ENCODE peak calls at places on chromosome 10, in five cellular contexts. One of them, this sample, is unnamed.
A peak's percentile ranks its signal among the peaks of the same experiment; 100 is the strongest.

GRCh38 chr10:78964952-78965633 is 103.7 kb upstream of the ZMIZ1 start:
- DNase-seq in BE2C: peak; percentile 72
- DNase-seq in NB4: peak; percentile 72
- DNase-seq in upper lobe of right lung: peak; percentile 72
- DNase-seq in right lobe of liver: no peak
- DNase-seq in this sample: no peak

GRCh38 chr10:4686644-4686996 is 139.4 kb upstream of the AKR1E2 start:
- DNase-seq in NB4: no peak
- DNase-seq in upper lobe of right lung: no peak
- DNase-seq in BE2C: no peak
- DNase-seq in right lobe of liver: no peak
- DNase-seq in this sample: no peak

GRCh38 chr10:69090687-69091450 is 3.0 kb downstream of the SRGN start:
- DNase-seq in BE2C: no peak
- DNase-seq in NB4: peak; percentile 54
- DNase-seq in right lobe of liver: no peak
- DNase-seq in upper lobe of right lung: no peak
- DNase-seq in this sample: no peak

GRCh38 chr10:22475857-22476600 is 130.7 kb downstream of the SPAG6 start:
- DNase-seq in right lobe of liver: no peak
- DNase-seq in NB4: peak; percentile 14
- DNase-seq in BE2C: no peak
- DNase-seq in upper lobe of right lung: no peak
- DNase-seq in this sample: peak; percentile 50

GRCh38 chr10:93319096-93319495 is 163.0 kb downstream of the MYOF start:
- DNase-seq in NB4: no peak
- DNase-seq in BE2C: no peak
- DNase-seq in upper lobe of right lung: no peak
- DNase-seq in right lobe of liver: no peak
- DNase-seq in this sample: peak; percentile 53

GRCh38 chr10:92413519-92413918 is 122.6 kb downstream of the MARCHF5 start:
- DNase-seq in right lobe of liver: no peak
- DNase-seq in BE2C: no peak
- DNase-seq in NB4: no peak
- DNase-seq in upper lobe of right lung: no peak
- DNase-seq in this sample: no peak

GRCh38 chr10:65571011-65571570 is 1354.7 kb upstream of the LRRTM3 start:
- DNase-seq in NB4: peak; percentile 65
- DNase-seq in BE2C: peak; percentile 14
- DNase-seq in upper lobe of right lung: no peak
- DNase-seq in right lobe of liver: no peak
- DNase-seq in this sample: no peak

GRCh38 chr10:69061305-69062161 is 26.4 kb upstream of the SRGN start:
- DNase-seq in BE2C: peak; percentile 11
- DNase-seq in right lobe of liver: peak; percentile 66
- DNase-seq in NB4: peak; percentile 99
- DNase-seq in upper lobe of right lung: peak; percentile 73
- DNase-seq in this sample: peak; percentile 70

GRCh38 chr10:76550806-76551205 is 1086.8 kb downstream of the KCNMA1 start:
- DNase-seq in BE2C: no peak
- DNase-seq in upper lobe of right lung: no peak
- DNase-seq in NB4: no peak
- DNase-seq in right lobe of liver: no peak
- DNase-seq in this sample: no peak

GRCh38 chr10:31341552-31341951 is 22.5 kb downstream of the ZEB1 start:
- DNase-seq in NB4: no peak
- DNase-seq in right lobe of liver: no peak
- DNase-seq in BE2C: no peak
- DNase-seq in upper lobe of right lung: no peak
- DNase-seq in this sample: peak; percentile 13

GRCh38 chr10:11388996-11389395 is 222.5 kb downstream of the USP6NL start:
- DNase-seq in right lobe of liver: no peak
- DNase-seq in upper lobe of right lung: no peak
- DNase-seq in BE2C: no peak
- DNase-seq in NB4: no peak
- DNase-seq in this sample: no peak

GRCh38 chr10:623477-624311 is 65.8 kb downstream of the DIP2C start:
- DNase-seq in upper lobe of right lung: no peak
- DNase-seq in NB4: no peak
- DNase-seq in BE2C: no peak
- DNase-seq in right lobe of liver: no peak
- DNase-seq in this sample: no peak

GRCh38 chr10:120460776-120461175 is 3.7 kb downstream of the PLPP4 start:
- DNase-seq in NB4: no peak
- DNase-seq in upper lobe of right lung: no peak
- DNase-seq in BE2C: no peak
- DNase-seq in right lobe of liver: no peak
- DNase-seq in this sample: no peak

GRCh38 chr10:14839305-14839695 is 1.2 kb downstream of the HSPA14 start:
- DNase-seq in upper lobe of right lung: no peak
- DNase-seq in right lobe of liver: no peak
- DNase-seq in BE2C: peak; percentile 11
- DNase-seq in NB4: peak; percentile 26
- DNase-seq in this sample: peak; percentile 22

GRCh38 chr10:68231106-68231901 is 609 bp downstream of the ATOH7 start:
- DNase-seq in upper lobe of right lung: peak; percentile 82
- DNase-seq in right lobe of liver: peak; percentile 69
- DNase-seq in BE2C: peak; percentile 79
- DNase-seq in NB4: peak; percentile 88
- DNase-seq in this sample: peak; percentile 79

GRCh38 chr10:108582387-108582786 is 1340.9 kb downstream of the XPNPEP1 start:
- DNase-seq in upper lobe of right lung: no peak
- DNase-seq in BE2C: no peak
- DNase-seq in NB4: no peak
- DNase-seq in right lobe of liver: peak; percentile 66
- DNase-seq in this sample: no peak

GRCh38 chr10:94992811-94993210 is 54.4 kb downstream of the CYP2C9 start:
- DNase-seq in right lobe of liver: no peak
- DNase-seq in BE2C: no peak
- DNase-seq in upper lobe of right lung: no peak
- DNase-seq in NB4: no peak
- DNase-seq in this sample: no peak

GRCh38 chr10:93376372-93377296 is 105.5 kb downstream of the MYOF start:
- DNase-seq in NB4: peak; percentile 84
- DNase-seq in upper lobe of right lung: peak; percentile 65
- DNase-seq in BE2C: peak; percentile 37
- DNase-seq in right lobe of liver: no peak
- DNase-seq in this sample: peak; percentile 79

GRCh38 chr10:119270893-119271361 is 63.6 kb downstream of the GRK5 start:
- DNase-seq in BE2C: no peak
- DNase-seq in NB4: peak; percentile 90
- DNase-seq in upper lobe of right lung: peak; percentile 90
- DNase-seq in right lobe of liver: peak; percentile 83
- DNase-seq in this sample: peak; percentile 90

GRCh38 chr10:28393956-28394568 is 91.2 kb upstream of the MPP7 start:
- DNase-seq in right lobe of liver: peak; percentile 70
- DNase-seq in NB4: peak; percentile 58
- DNase-seq in BE2C: peak; percentile 52
- DNase-seq in upper lobe of right lung: peak; percentile 68
- DNase-seq in this sample: peak; percentile 69

GRCh38 chr10:106708521-106708920 is 456.0 kb downstream of the SORCS1 start:
- DNase-seq in upper lobe of right lung: no peak
- DNase-seq in BE2C: no peak
- DNase-seq in right lobe of liver: no peak
- DNase-seq in NB4: no peak
- DNase-seq in this sample: no peak

GRCh38 chr10:4851846-4852245 is 25.8 kb downstream of the AKR1E2 start:
- DNase-seq in NB4: no peak
- DNase-seq in right lobe of liver: peak; percentile 96
- DNase-seq in upper lobe of right lung: no peak
- DNase-seq in BE2C: no peak
- DNase-seq in this sample: no peak

GRCh38 chr10:44963772-44964633 is 4.4 kb downstream of the RASSF4 start:
- DNase-seq in NB4: no peak
- DNase-seq in upper lobe of right lung: peak; percentile 90
- DNase-seq in BE2C: peak; percentile 28
- DNase-seq in right lobe of liver: peak; percentile 80
- DNase-seq in this sample: peak; percentile 54

GRCh38 chr10:114541081-114541833 is 116.8 kb downstream of the ABLIM1 start:
- DNase-seq in BE2C: no peak
- DNase-seq in upper lobe of right lung: no peak
- DNase-seq in NB4: no peak
- DNase-seq in right lobe of liver: no peak
- DNase-seq in this sample: peak; percentile 42

GRCh38 chr10:73075829-73076228 is 20.8 kb downstream of the P4HA1 start:
- DNase-seq in right lobe of liver: no peak
- DNase-seq in BE2C: no peak
- DNase-seq in NB4: no peak
- DNase-seq in upper lobe of right lung: no peak
- DNase-seq in this sample: no peak

GRCh38 chr10:73073627-73074026 is 23.0 kb downstream of the P4HA1 start:
- DNase-seq in BE2C: no peak
- DNase-seq in right lobe of liver: no peak
- DNase-seq in NB4: no peak
- DNase-seq in upper lobe of right lung: no peak
- DNase-seq in this sample: no peak

GRCh38 chr10:73079779-73080178 is 16.9 kb downstream of the P4HA1 start:
- DNase-seq in NB4: no peak
- DNase-seq in right lobe of liver: no peak
- DNase-seq in BE2C: no peak
- DNase-seq in upper lobe of right lung: no peak
- DNase-seq in this sample: peak; percentile 82

DNA sequence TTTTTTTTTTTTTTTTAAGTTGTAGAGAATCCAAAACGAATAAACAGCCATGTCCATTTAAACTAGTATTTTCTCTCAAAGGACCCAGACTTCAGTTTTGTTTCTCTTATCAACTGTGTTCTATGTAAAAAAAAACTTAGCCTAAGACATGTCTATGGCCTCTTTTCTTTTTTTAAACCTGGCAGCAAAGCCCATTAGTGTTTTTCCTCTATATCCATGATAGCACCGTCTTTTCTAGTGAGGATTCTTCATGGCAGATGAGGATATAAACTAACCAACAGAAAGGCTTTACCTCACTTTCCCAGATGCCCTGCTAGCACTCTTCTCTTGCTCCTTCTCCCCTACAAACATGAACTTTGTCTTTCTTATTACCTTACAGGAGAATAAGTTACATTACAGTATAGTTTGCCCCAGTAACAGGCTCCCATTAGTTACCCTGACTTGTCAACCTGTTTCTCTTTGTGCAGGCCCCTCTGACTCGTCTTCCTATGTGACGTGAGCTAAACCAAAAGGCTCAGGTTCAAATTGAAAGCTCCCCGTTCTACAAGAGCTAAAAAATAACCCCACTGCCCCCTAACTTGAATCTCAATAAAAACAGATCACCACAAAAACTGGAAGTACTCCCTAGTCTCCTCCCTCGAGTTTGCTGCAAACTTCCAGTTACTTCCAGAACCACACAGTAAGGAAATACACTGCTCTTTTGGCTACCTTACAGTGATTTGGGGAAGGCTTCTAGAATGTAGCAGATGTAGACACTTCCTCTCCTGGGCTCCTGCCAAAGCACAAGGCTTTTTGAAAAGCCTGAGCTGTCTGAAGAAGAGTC is 20.1 kb downstream of the P4HA1 start:
- DNase-seq in right lobe of liver: peak; percentile 67
- DNase-seq in upper lobe of right lung: no peak
- DNase-seq in BE2C: no peak
- DNase-seq in NB4: peak; percentile 28
- DNase-seq in this sample: peak; percentile 42
- H3K4me3 ChIP-seq in right lobe of liver: no peak overlapping the region
- H3K4me3 ChIP-seq in upper lobe of right lung: peak overlapping the region; percentile 7
- H3K4me3 ChIP-seq in BE2C: no peak overlapping the region
- H3K4me3 ChIP-seq in NB4: no peak overlapping the region
- H3K4me3 ChIP-seq in this sample: no peak overlapping the region

DNA sequence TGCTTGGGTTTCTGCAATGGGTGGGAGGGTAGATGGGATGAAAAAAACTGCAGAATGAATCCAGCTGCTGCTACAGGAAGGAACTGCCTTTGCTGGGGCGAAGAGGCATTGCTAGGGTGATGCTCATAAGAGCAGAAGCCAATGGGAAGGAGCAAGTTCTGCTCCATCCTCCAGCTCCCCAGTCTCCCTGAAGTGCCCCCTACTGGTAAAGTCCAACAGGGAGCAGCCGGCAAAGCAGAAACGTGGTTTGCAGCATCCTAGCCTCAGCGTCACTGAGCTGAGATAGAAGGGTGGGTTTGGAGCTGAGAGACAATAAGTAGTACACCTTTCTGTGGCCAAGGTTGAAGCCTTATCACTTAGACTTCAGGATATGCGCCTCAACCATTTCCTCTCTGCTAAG is 220.5 kb downstream of the CCSER2 start:
- DNase-seq in upper lobe of right lung: no peak
- DNase-seq in BE2C: peak; percentile 18
- DNase-seq in right lobe of liver: no peak
- DNase-seq in NB4: peak; percentile 30
- DNase-seq in this sample: no peak
- TF ChIP-seq CTCF in upper lobe of right lung: no peak
- TF ChIP-seq CTCF in BE2C: peak; percentile 49
- TF ChIP-seq CTCF in right lobe of liver: peak; percentile 31
- TF ChIP-seq CTCF in NB4: peak; percentile 53
- TF ChIP-seq CTCF in this sample: peak; percentile 32

DNA sequence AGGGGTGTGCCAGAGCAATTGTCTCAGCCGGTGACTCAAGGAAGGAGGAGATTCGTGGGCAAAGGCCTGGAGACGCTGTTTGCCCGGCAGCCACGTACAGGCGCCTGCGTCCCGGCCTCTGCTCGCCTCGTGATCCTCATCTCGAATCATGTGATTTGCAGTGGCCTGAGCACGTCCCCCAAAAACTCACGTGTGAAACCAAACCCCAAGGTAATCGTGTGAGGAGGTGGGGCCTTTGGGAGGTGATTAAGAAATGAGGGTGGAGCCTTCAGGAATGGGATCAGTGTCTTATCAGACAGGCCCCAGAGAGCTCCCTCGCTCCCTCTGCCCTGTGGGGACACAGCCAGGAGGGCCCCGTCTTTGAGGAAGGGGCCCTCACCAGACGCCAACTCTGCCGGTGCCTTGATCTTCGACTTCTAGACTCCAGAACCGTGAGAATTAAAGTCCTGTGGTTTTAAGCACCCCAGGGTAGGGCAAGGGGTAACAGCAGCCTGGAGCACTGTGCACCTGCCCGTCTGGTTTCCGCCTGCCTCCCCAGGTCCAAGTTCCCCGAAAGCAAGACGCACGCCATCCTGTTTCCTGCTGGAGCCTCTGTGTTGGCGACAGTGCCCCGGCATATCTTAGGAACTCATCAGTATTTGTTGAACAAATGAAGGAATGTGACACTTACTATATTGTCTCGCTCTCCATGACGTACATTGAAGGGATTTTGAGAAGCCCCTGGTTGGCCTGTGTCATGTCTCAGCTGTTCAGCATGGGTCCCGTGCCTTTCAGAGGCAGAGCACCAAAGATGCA is 226.5 kb downstream of the TCERG1L start:
- DNase-seq in BE2C: no peak
- DNase-seq in NB4: no peak
- DNase-seq in upper lobe of right lung: no peak
- DNase-seq in right lobe of liver: no peak
- DNase-seq in this sample: no peak
- H3K4me3 ChIP-seq in BE2C: no peak overlapping the region
- H3K4me3 ChIP-seq in NB4: no peak overlapping the region
- H3K4me3 ChIP-seq in upper lobe of right lung: no peak overlapping the region
- H3K4me3 ChIP-seq in right lobe of liver: no peak overlapping the region
- H3K4me3 ChIP-seq in this sample: no peak overlapping the region

GRCh38 chr10:96719850-96720421 is 378 bp downstream of the PIK3AP1 start:
- DNase-seq in BE2C: peak; percentile 19
- DNase-seq in upper lobe of right lung: peak; percentile 87
- DNase-seq in NB4: peak; percentile 95
- DNase-seq in right lobe of liver: peak; percentile 84
- DNase-seq in this sample: peak; percentile 88
- TF ChIP-seq CTCF in BE2C: peak; percentile 21
- TF ChIP-seq CTCF in upper lobe of right lung: peak; percentile 40
- TF ChIP-seq CTCF in NB4: peak; percentile 94
- TF ChIP-seq CTCF in right lobe of liver: peak; percentile 70
- TF ChIP-seq CTCF in this sample: peak; percentile 93

This sample was measured in GM12865.